ENCODE peak calls at places on chromosomes 12 and 14, in nine cellular contexts. Z is AG08396; A is stromal cell of bone marrow; L is mucosa of gallbladder; W is ovary; P is stimulated activated CD4-positive, alpha-beta T cell treated with anti-CD3 and anti-CD28 coated beads, TNF-alpha, amount 100 ng/mL, for 24 hours; N is fibroblast of villous mesenchyme; E is nucleus accumbens; K is T-helper 9 cell. T is an unnamed sample.
A peak's percentile ranks its signal among the peaks of the same experiment; 100 is the strongest.

GRCh38 chr14:42110167-42110566 is 503.5 kb downstream of the LRFN5 start:
- DNase-seq in Z (peak; percentile 36), A (peak; percentile 63), L (no peak), W (no peak), P (no peak), N (peak; percentile 55), E (no peak), K (no peak), T (peak; percentile 62)

GRCh38 chr12:28378749-28379148 is 188.5 kb downstream of the CCDC91 start:
- DNase-seq in Z (no peak), A (peak; percentile 79), L (no peak), W (no peak), P (no peak), N (peak; percentile 7), E (no peak), K (no peak), T (peak; percentile 68)

GRCh38 chr12:93790472-93791152 is 113.4 kb downstream of the CRADD start:
- DNase-seq in Z (peak; percentile 28), A (no peak), L (no peak), W (no peak), P (peak; percentile 19), N (peak; percentile 64), E (no peak), K (no peak), T (peak; percentile 92)

GRCh38 chr12:62192486-62193250 is 67.5 kb upstream of the USP15 start:
- DNase-seq in Z (peak; percentile 84), A (peak; percentile 79), L (peak; percentile 64), W (peak; percentile 58), P (peak; percentile 15), N (peak; percentile 83), E (peak; percentile 10), K (peak; percentile 2), T (peak; percentile 92)

GRCh38 chr14:95293474-95293873 is 26.2 kb downstream of the CLMN start:
- DNase-seq in Z (no peak), A (no peak), L (no peak), W (no peak), P (no peak), N (no peak), E (no peak), K (no peak), T (no peak)

GRCh38 chr14:88753873-88754272 is 38.9 kb downstream of the EML5 start:
- DNase-seq in Z (no peak), A (no peak), L (no peak), W (no peak), P (no peak), N (no peak), E (no peak), K (no peak), T (no peak)

GRCh38 chr14:59130472-59130871 is 58.0 kb upstream of the DAAM1 start:
- DNase-seq in Z (no peak), A (no peak), L (no peak), W (no peak), P (no peak), N (no peak), E (no peak), K (no peak), T (no peak)

GRCh38 chr14:61607570-61608244 is 87.6 kb upstream of the HIF1A start:
- DNase-seq in Z (no peak), A (no peak), L (no peak), W (no peak), P (no peak), N (no peak), E (no peak), K (no peak), T (no peak)

GRCh38 chr14:84937449-84937848 is 592.5 kb upstream of the FLRT2 start:
- DNase-seq in Z (no peak), A (no peak), L (no peak), W (no peak), P (no peak), N (no peak), E (no peak), K (no peak), T (peak; percentile 10)

GRCh38 chr12:29962276-29963035 is 178.7 kb upstream of the TMTC1 start:
- DNase-seq in Z (no peak), A (no peak), L (no peak), W (no peak), P (no peak), N (no peak), E (no peak), K (no peak), T (no peak)